ENCODE peak calls at places on chromosomes 4 and X, in six cellular contexts. K, B, P, Y, S and N are unnamed samples.

GRCh38 chr4:25860586-25861421 is 2.0 kb downstream of the SEL1L3 start:
- DNase-seq in K (no peak), B (peak), P (no peak), Y (no peak), S (no peak), N (no peak)

GRCh38 chr4:169263791-169264392 is 6.9 kb downstream of the SH3RF1 start:
- DNase-seq in K (no peak), B (no peak), P (no peak), Y (no peak), S (no peak), N (no peak)

GRCh38 chr4:31613946-31614623 is 893.9 kb downstream of the PCDH7 start:
- DNase-seq in K (no peak), B (no peak), P (no peak), Y (no peak), S (no peak), N (no peak)

GRCh38 chr4:159946983-159947645 is 844.2 kb downstream of the RAPGEF2 start:
- DNase-seq in K (peak), B (peak), P (no peak), Y (no peak), S (peak), N (no peak)

GRCh38 chr4:121256887-121257426 is 92.8 kb upstream of the TNIP3 start:
- DNase-seq in K (no peak), B (no peak), P (no peak), Y (no peak), S (no peak), N (no peak)

GRCh38 chr4:20194079-20195013 is 57.4 kb upstream of the SLIT2 start:
- DNase-seq in K (peak), B (peak), P (no peak), Y (no peak), S (no peak), N (no peak)

GRCh38 chrX:39894626-39895025 is 203.1 kb downstream of the BCOR start:
- DNase-seq in K (peak), B (no peak), P (peak), Y (no peak), S (no peak), N (no peak)

GRCh38 chrX:38052096-38052495 is 45.7 kb downstream of the SYTL5 start:
- DNase-seq in K (peak), B (peak), P (no peak), Y (no peak), S (no peak), N (no peak)

GRCh38 chr4:8201341-8201781 is 2.3 kb downstream of the SH3TC1 start:
- DNase-seq in K (no peak), B (no peak), P (peak), Y (no peak), S (no peak), N (no peak)

GRCh38 chr4:106368678-106369077 is at the start of gene GIMD1:
- DNase-seq in K (no peak), B (no peak), P (no peak), Y (no peak), S (no peak), N (no peak)

GRCh38 chr4:5710962-5711478 is at the start of gene EVC:
- DNase-seq in K (peak), B (peak), P (peak), Y (peak), S (peak), N (peak)

GRCh38 chrX:134949271-134949670 is 41.5 kb upstream of the SMIM10 start:
- DNase-seq in K (peak), B (peak), P (no peak), Y (no peak), S (no peak), N (no peak)

GRCh38 chr4:155143512-155143911 is 64.9 kb upstream of the NPY2R start:
- DNase-seq in K (no peak), B (no peak), P (no peak), Y (no peak), S (no peak), N (no peak)

GRCh38 chrX:139106111-139106510 is 394.6 kb upstream of the FGF13 start:
- DNase-seq in K (peak), B (peak), P (no peak), Y (no peak), S (no peak), N (no peak)

DNA sequence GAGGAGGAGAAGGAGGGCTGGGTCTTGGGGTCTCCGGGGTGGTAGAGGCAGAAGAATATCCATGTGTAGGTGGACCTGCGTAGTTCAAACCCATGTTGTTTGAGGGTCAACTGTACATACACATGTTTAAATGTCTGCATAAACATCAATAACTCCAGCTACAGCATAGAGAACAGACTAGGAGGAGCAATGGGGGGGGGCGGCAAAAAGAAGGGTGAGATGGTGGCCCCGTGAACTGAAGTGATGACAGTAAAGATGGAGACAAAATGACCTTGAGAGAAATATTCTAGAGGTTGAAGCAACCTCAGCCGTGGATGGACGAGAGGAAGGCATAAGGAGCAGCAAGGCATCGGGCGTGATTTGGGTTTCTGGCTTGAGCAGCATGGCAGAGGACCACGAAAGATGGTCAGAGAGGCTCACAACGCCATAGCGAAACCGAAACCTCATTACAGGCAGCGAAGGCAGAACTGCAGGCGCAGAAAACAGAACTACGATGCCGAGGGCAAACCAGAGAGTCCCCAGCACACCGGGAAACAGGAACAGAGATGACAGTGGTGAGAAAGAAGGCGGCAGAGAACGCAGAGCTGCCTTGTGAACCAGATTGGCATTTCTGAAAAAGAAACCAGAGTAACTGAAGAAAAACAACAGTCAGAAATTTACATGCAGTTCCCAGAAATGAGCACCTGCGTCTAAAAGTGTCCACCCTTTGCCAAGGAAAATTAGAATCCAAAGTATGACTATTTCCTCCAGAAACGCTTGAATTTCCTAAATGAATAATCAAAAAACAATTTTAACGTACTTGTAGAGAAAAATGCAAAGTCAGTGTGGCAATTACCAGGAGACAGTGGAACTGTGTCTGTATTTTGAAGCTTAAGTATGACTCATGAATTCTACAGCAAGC is 50.2 kb upstream of the ENPP6 start:
- DNase-seq in K (peak), B (peak), P (no peak), Y (peak), S (no peak), N (no peak)
- H3K4me3 ChIP-seq in K (peak), B (peak), P (no peak), Y (peak), S (no peak), N (peak)

DNA sequence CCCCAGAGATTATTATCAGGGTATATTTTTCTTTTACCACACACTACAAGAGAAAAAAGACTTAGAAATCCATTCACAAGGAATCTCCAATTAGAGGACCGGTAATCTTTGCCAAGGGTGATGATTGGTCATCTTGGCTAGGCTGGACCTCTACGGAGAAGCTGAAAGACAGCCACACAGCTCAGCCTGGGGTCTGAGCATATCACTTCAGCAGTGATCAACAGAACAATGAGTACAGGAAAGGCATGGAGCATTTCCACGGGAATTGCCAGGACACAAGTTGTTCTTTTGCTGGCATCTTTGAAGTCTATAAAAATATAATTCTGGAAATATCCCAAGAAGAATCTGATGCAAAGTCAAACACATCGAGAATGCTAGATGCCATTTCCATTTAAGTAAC is 191.5 kb downstream of the TENM3 start:
- DNase-seq in K (no peak), B (no peak), P (no peak), Y (no peak), S (peak), N (no peak)
- H3K4me3 ChIP-seq in K (no peak), B (no peak), P (no peak), Y (no peak), S (no peak), N (no peak)

GRCh38 chr4:183402771-183403170 is 41.7 kb upstream of the CDKN2AIP start:
- DNase-seq in K (peak), B (no peak), P (no peak), Y (no peak), S (no peak), N (no peak)
- H3K4me3 ChIP-seq in K (no peak), B (no peak), P (no peak), Y (no peak), S (no peak), N (no peak)

GRCh38 chr4:111871802-111872201 is 273.5 kb upstream of the FAM241A start:
- DNase-seq in K (no peak), B (no peak), P (no peak), Y (no peak), S (no peak), N (no peak)
- H3K4me3 ChIP-seq in K (no peak), B (no peak), P (no peak), Y (no peak), S (no peak), N (no peak)

DNA sequence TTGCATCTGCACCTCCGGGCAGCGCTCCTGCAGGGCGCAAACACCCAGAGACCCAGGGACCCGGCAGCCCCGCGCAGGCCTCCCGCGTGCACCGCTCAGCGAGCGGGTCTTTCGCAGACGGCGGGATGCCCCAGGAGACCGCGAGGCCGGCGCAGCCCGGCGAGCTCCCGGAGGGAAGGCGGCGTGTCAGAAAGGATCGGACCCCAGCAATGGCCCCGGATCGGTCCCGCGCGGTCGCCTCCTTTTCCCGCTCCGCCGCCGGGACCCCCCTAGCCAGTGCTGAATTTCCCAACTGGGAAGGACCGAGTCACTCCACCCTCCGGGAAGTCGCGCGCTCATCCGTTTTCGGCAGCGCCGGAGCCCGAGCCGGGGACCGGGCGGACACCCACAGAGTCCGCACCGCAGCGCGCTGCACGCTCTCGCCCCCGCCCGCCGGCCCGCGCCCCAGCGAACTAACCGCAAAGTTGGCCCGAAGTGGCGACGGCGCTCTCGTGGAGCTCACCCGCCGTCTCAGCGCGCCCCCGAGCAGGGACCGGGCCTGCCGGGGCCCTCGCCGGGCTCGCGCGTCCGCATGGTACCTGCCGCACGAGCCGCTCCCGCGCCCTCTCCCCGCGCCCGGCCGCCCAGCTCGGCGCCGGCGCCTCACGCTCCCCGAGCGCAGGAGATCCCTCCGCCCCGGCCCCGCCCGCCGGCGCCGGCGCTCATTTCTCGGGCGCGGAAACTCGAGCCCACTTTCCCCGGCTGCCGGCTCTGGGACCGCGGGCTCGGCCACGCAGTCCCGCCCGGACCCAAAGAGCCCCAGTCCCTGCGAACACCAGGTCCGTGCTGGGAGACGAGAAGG is at the start of gene FAT1:
- DNase-seq in K (peak), B (peak), P (peak), Y (no peak), S (peak), N (no peak)
- H3K4me3 ChIP-seq in K (peak), B (peak), P (peak), Y (peak), S (peak), N (peak)